ENCODE peak calls at places on chromosome 3, in four cellular contexts. One of them, this sample, is unnamed.

GRCh38 chr3:37171144-37171543 is 3.2 kb downstream of the LRRFIP2 start:
- DNase-seq in HepG2: no peak
- DNase-seq in K562: no peak
- DNase-seq in H1: no peak
- DNase-seq in this sample: no peak

GRCh38 chr3:11514191-11514770 is 129.4 kb downstream of the VGLL4 start:
- DNase-seq in HepG2: peak; percentile 54
- DNase-seq in K562: no peak
- DNase-seq in H1: no peak
- DNase-seq in this sample: no peak

GRCh38 chr3:119794971-119795612 is 13.2 kb downstream of the NR1I2 start:
- DNase-seq in HepG2: peak; percentile 98
- DNase-seq in K562: peak; percentile 72
- DNase-seq in H1: no peak
- DNase-seq in this sample: peak; percentile 22

GRCh38 chr3:194570184-194570583 is 63.0 kb downstream of the TMEM44 start:
- DNase-seq in HepG2: no peak
- DNase-seq in K562: no peak
- DNase-seq in H1: no peak
- DNase-seq in this sample: no peak

GRCh38 chr3:165390171-165390570 is 194.0 kb upstream of the SLITRK3 start:
- DNase-seq in HepG2: no peak
- DNase-seq in K562: no peak
- DNase-seq in H1: no peak
- DNase-seq in this sample: no peak

GRCh38 chr3:113304102-113304501 is 92.7 kb downstream of the BOC start:
- DNase-seq in HepG2: no peak
- DNase-seq in K562: no peak
- DNase-seq in H1: no peak
- DNase-seq in this sample: no peak

GRCh38 chr3:33032937-33033336 is 64.0 kb downstream of the GLB1 start:
- DNase-seq in HepG2: no peak
- DNase-seq in K562: no peak
- DNase-seq in H1: no peak
- DNase-seq in this sample: peak; percentile 18

GRCh38 chr3:97815149-97815917 is 6.5 kb upstream of the CRYBG3 start:
- DNase-seq in HepG2: no peak
- DNase-seq in K562: no peak
- DNase-seq in H1: no peak
- DNase-seq in this sample: no peak

GRCh38 chr3:134527037-134527436 is 41.2 kb downstream of the CEP63 start:
- DNase-seq in HepG2: peak; percentile 16
- DNase-seq in K562: no peak
- DNase-seq in H1: peak; percentile 72
- DNase-seq in this sample: no peak

GRCh38 chr3:133663569-133664313 is 2.0 kb upstream of the TOPBP1 start:
- DNase-seq in HepG2: peak; percentile 82
- DNase-seq in K562: peak; percentile 37
- DNase-seq in H1: peak; percentile 47
- DNase-seq in this sample: peak; percentile 63

GRCh38 chr3:73432021-73432722 is 192.6 kb downstream of the PDZRN3 start:
- DNase-seq in HepG2: peak; percentile 53
- DNase-seq in K562: peak; percentile 47
- DNase-seq in H1: no peak
- DNase-seq in this sample: peak; percentile 15

DNA sequence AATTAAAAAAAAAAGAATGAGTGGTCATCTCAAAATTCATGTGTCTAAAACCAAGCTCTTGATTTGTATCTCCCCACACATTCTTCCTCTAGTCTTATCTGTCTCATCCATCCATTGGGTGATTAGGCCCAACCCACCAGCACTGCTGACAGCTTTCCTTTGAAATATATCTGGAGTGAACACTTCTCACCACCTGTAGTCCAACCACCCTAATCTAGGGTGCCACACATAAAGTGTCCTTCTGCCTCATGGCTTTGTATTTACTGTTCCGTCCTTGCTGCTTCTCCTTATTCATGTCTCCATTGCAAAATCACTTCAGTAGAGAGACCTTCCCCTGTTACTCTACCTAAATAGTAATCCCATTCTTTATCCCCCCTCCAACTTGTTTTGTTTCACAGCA is 82.4 kb upstream of the PTX3 start:
- DNase-seq in HepG2: no peak
- DNase-seq in K562: no peak
- DNase-seq in H1: no peak
- DNase-seq in this sample: no peak
- TF ChIP-seq FOSL1 in HepG2: no peak
- TF ChIP-seq FOSL1 in K562: peak; percentile 56
- TF ChIP-seq FOSL1 in H1: no peak
- TF ChIP-seq FOSL1 in this sample: no peak

DNA sequence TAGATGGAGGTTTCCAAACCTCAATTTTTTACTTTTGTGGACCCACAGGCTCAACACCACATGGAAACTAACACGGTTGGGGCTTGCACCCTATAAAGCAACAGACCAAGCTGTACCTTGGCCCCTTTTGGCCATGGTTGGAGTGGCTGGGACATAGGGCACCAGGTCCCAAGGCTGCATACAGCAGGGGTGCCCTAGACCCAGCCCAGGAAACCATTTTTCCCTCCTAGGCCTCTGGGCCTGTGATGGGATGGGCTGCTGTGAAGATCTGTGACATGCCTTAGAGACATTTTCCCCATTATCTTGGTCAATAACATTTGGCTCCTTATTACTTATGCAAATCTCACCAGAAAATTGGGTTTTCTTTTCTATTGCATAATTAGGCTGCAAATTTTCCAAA is 337.0 kb upstream of the CADM2 start:
- DNase-seq in HepG2: no peak
- DNase-seq in K562: no peak
- DNase-seq in H1: no peak
- DNase-seq in this sample: no peak
- H3K4me2 ChIP-seq in HepG2: no peak overlapping the region
- H3K4me2 ChIP-seq in K562: no peak overlapping the region
- H3K4me2 ChIP-seq in H1: no peak overlapping the region
- H3K4me2 ChIP-seq in this sample: no peak overlapping the region

GRCh38 chr3:52193059-52193458 is 4.9 kb upstream of the ALAS1 start:
- DNase-seq in HepG2: no peak
- DNase-seq in K562: no peak
- DNase-seq in H1: no peak
- DNase-seq in this sample: no peak

GRCh38 chr3:52188586-52189404 is 9.2 kb upstream of the ALAS1 start:
- DNase-seq in HepG2: peak; percentile 42
- DNase-seq in K562: no peak
- DNase-seq in H1: no peak
- DNase-seq in this sample: no peak

GRCh38 chr3:52191663-52192062 is 6.3 kb upstream of the ALAS1 start:
- DNase-seq in HepG2: no peak
- DNase-seq in K562: no peak
- DNase-seq in H1: no peak
- DNase-seq in this sample: no peak

GRCh38 chr3:52187576-52187975 is 10.4 kb upstream of the ALAS1 start:
- DNase-seq in HepG2: no peak
- DNase-seq in K562: no peak
- DNase-seq in H1: no peak
- DNase-seq in this sample: no peak

GRCh38 chr3:52190294-52190841 is 7.6 kb upstream of the ALAS1 start:
- DNase-seq in HepG2: no peak
- DNase-seq in K562: no peak
- DNase-seq in H1: no peak
- DNase-seq in this sample: no peak
- TF ChIP-seq FOSL1 in HepG2: no peak
- TF ChIP-seq FOSL1 in K562: no peak
- TF ChIP-seq FOSL1 in H1: no peak
- TF ChIP-seq FOSL1 in this sample: no peak

DNA sequence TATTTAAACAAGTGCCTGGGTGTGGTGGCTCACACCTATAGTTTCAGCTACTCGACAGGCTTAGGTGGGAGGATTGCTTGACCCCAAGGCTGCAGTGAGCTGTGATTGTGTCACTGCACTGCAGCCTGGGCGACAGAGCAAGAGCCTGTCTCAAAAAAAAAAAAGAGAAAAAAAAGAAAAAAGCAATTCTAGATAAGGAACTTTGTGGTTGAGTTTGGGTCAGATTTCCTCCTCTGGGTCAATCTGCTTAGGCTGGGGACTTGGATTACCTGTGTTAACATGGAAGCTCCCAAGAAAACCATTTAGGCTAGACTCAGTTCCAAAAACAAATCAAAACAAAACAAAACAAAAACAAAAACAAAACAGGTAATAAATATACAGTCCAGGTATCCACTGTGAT is 50.0 kb downstream of the ITPR1 start:
- DNase-seq in HepG2: no peak
- DNase-seq in K562: no peak
- DNase-seq in H1: no peak
- DNase-seq in this sample: no peak
- H3K4me2 ChIP-seq in HepG2: no peak overlapping the region
- H3K4me2 ChIP-seq in K562: no peak overlapping the region
- H3K4me2 ChIP-seq in H1: no peak overlapping the region
- H3K4me2 ChIP-seq in this sample: no peak overlapping the region

GRCh38 chr3:153783804-153784203 is 337.4 kb upstream of the ARHGEF26 start:
- DNase-seq in HepG2: no peak
- DNase-seq in K562: no peak
- DNase-seq in H1: no peak
- DNase-seq in this sample: no peak

GRCh38 chr3:153785901-153786300 is 335.3 kb upstream of the ARHGEF26 start:
- DNase-seq in HepG2: no peak
- DNase-seq in K562: no peak
- DNase-seq in H1: no peak
- DNase-seq in this sample: no peak

DNA sequence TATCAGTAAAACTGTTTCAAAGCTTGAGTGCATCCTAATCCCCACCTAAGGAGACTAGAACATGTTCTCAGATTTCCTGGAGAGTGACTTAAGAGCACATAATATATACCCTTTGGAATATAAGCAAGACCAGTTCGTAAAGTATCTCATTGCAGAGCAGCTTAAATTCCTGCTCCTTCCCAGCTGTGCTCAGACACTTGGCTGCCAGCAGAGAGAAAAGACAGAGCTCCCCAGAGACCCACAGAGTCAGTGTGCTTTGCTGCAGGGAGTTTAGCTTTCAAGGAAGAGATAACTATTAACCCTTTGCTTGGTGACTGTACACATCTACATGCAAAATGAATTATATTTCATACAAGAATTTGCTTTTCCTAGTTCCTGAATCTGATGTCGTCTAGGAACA is 338.1 kb upstream of the ARHGEF26 start:
- DNase-seq in HepG2: no peak
- DNase-seq in K562: no peak
- DNase-seq in H1: no peak
- DNase-seq in this sample: no peak
- TF ChIP-seq FOSL1 in HepG2: no peak
- TF ChIP-seq FOSL1 in K562: no peak
- TF ChIP-seq FOSL1 in H1: no peak
- TF ChIP-seq FOSL1 in this sample: no peak

GRCh38 chr3:71109977-71110285 is 473.6 kb downstream of the FOXP1 start:
- DNase-seq in HepG2: no peak
- DNase-seq in K562: no peak
- DNase-seq in H1: no peak
- DNase-seq in this sample: no peak
- H3K4me2 ChIP-seq in HepG2: no peak overlapping the region
- H3K4me2 ChIP-seq in K562: no peak overlapping the region
- H3K4me2 ChIP-seq in H1: no peak overlapping the region
- H3K4me2 ChIP-seq in this sample: no peak overlapping the region

GRCh38 chr3:39601241-39601640 is 133.8 kb downstream of the MOBP start:
- DNase-seq in HepG2: no peak
- DNase-seq in K562: no peak
- DNase-seq in H1: no peak
- DNase-seq in this sample: no peak
- TF ChIP-seq FOSL1 in HepG2: no peak
- TF ChIP-seq FOSL1 in K562: no peak
- TF ChIP-seq FOSL1 in H1: no peak
- TF ChIP-seq FOSL1 in this sample: no peak

DNA sequence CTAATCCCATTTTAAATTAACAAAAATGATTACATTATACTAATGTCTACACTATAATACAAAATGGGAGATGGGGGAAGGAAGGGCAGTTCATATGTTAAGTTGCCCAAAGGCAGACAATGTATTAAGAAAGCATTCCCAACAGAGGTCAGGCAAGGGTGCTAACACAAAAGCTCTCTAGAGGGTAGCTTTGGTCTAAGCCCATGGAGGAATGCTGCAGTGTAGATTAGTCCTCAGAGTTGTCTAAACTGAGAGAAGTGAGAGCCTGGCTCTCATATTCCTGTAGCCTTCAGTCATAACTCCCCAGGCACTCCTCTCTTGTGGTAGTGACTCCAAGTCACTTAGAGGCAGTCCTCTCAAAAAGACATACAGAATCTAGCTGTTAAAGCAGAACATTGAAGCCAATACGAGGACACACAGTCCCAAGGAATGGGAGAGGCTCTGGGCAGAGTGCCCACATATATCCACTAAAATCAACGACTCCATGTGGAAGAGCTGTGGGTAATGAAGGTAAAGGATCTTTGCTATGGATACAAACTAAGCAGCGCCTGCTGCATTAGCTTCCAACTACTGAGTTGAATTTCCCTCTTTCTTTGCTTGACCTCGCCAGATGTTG is 14.5 kb downstream of the NEK10 start:
- DNase-seq in HepG2: no peak
- DNase-seq in K562: no peak
- DNase-seq in H1: no peak
- DNase-seq in this sample: no peak
- H3K4me2 ChIP-seq in HepG2: no peak overlapping the region
- H3K4me2 ChIP-seq in K562: no peak overlapping the region
- H3K4me2 ChIP-seq in H1: peak overlapping the region; percentile 25
- H3K4me2 ChIP-seq in this sample: no peak overlapping the region

GRCh38 chr3:185332026-185332735 is 30.8 kb upstream of the MAP3K13 start:
- DNase-seq in HepG2: peak; percentile 87
- DNase-seq in K562: no peak
- DNase-seq in H1: no peak
- DNase-seq in this sample: no peak
- TF ChIP-seq FOSL1 in HepG2: no peak
- TF ChIP-seq FOSL1 in K562: no peak
- TF ChIP-seq FOSL1 in H1: no peak
- TF ChIP-seq FOSL1 in this sample: no peak